ENCODE peak calls at places on chromosome 5, in ten cellular contexts. H is skeletal muscle cell, M is NCI-H1436 treated with DMSO at 0.1 percent for 48 hours, U is tibial nerve, G is head of caudate nucleus, B is iPS-NIHi11, T is NT2/D1, X is NCI-H2029 treated with DMSO at 0.1 percent for 48 hours, N is A549, Q is DMS79. Z is an unnamed sample.
A peak's percentile ranks its signal among the peaks of the same experiment; 100 is the strongest.

GRCh38 chr5:95284512-95285405 is at the start of gene MCTP1:
- DNase-seq in H (no peak), Q (no peak), G (peak; percentile 20), U (no peak), M (no peak), N (peak; percentile 21), X (peak; percentile 14), T (no peak), B (peak; percentile 54), Z (no peak)

GRCh38 chr5:144332265-144332664 is 161.6 kb downstream of the KCTD16 start:
- DNase-seq in T (peak; percentile 9), H (no peak), G (no peak), N (peak; percentile 3), X (no peak), B (peak; percentile 20), M (no peak), U (no peak), Q (no peak), Z (no peak)

GRCh38 chr5:68171101-68171558 is 44.4 kb upstream of the PIK3R1 start:
- DNase-seq in N (no peak), B (no peak), T (no peak), G (peak; percentile 78), M (no peak), Q (no peak), H (peak; percentile 89), U (peak; percentile 73), X (no peak), Z (peak; percentile 98)

GRCh38 chr5:93503598-93504067 is 77.4 kb downstream of the NR2F1-AS1 start:
- DNase-seq in T (no peak), G (no peak), N (peak; percentile 44), M (no peak), X (no peak), Q (no peak), B (no peak), U (no peak), H (peak; percentile 89), Z (no peak)

GRCh38 chr5:31574777-31575176 is 42.7 kb downstream of the C5orf22 start:
- DNase-seq in H (no peak), G (no peak), Q (no peak), B (no peak), T (no peak), U (no peak), X (no peak), M (no peak), N (no peak), Z (no peak)

GRCh38 chr5:154390746-154391359 is 54.9 kb upstream of the SAP30L start:
- DNase-seq in Q (no peak), H (no peak), U (no peak), G (no peak), X (no peak), B (no peak), T (no peak), N (no peak), M (no peak), Z (no peak)

GRCh38 chr5:106825379-106825778 is 845.4 kb downstream of the EFNA5 start:
- DNase-seq in T (no peak), G (no peak), M (no peak), B (no peak), X (no peak), H (no peak), Q (no peak), N (no peak), U (no peak), Z (no peak)

GRCh38 chr5:1727571-1727970 is 72.1 kb downstream of the MRPL36 start:
- DNase-seq in B (no peak), N (no peak), M (no peak), X (no peak), Q (no peak), U (no peak), H (no peak), G (no peak), T (no peak), Z (peak; percentile 57)

GRCh38 chr5:162248107-162248713 is 180.6 kb downstream of the GABRG2 start:
- DNase-seq in H (no peak), T (peak; percentile 25), G (no peak), B (peak; percentile 57), Q (no peak), X (no peak), U (no peak), M (no peak), N (peak; percentile 10), Z (no peak)

GRCh38 chr5:23014251-23014650 is 161.1 kb upstream of the CDH12 start:
- DNase-seq in X (no peak), B (no peak), H (no peak), N (no peak), G (no peak), U (no peak), T (no peak), M (no peak), Q (no peak), Z (no peak)

GRCh38 chr5:99104538-99105132 is 175.8 kb upstream of the CHD1 start:
- DNase-seq in N (peak; percentile 31), Q (no peak), B (peak; percentile 43), M (no peak), T (peak; percentile 9), H (peak; percentile 4), U (no peak), X (peak; percentile 54), G (peak; percentile 3), Z (no peak)

GRCh38 chr5:176653401-176653800 is 6.1 kb downstream of the TSPAN17 start:
- DNase-seq in B (no peak), Q (no peak), G (peak; percentile 41), M (no peak), U (no peak), X (no peak), H (no peak), T (no peak), N (no peak), Z (no peak)

GRCh38 chr5:143494162-143494561 is 90.7 kb upstream of the NR3C1 start:
- DNase-seq in Q (no peak), X (no peak), T (no peak), N (peak; percentile 49), G (no peak), M (no peak), H (peak; percentile 79), B (no peak), U (no peak), Z (no peak)

Z was measured in sigmoid colon.